ENCODE peak calls at places on chromosomes 3 and 15, in seven cellular contexts. One of them, this sample, is unnamed.
A peak's percentile ranks its signal among the peaks of the same experiment; 100 is the strongest.

GRCh38 chr3:128297401-128298138 is 144.3 kb downstream of the EEFSEC start:
- DNase-seq in fibroblast of pulmonary artery: peak; percentile 45
- DNase-seq in ACHN: no peak
- DNase-seq in HCEC 1CT: no peak
- DNase-seq in stimulated activated CD4-positive, alpha-beta T cell treated with anti-CD3 and anti-CD28 coated beads, Interleukin-12 subunit alpha, Interleukin-12 subunit beta, amount 100 ng/mL, for 48 hours: no peak
- DNase-seq in AML-193: no peak
- DNase-seq in right cardiac atrium: peak; percentile 70
- DNase-seq in this sample: peak; percentile 32

GRCh38 chr3:195209836-195210551 is 61.0 kb downstream of the XXYLT1 start:
- DNase-seq in fibroblast of pulmonary artery: peak; percentile 74
- DNase-seq in ACHN: no peak
- DNase-seq in HCEC 1CT: peak; percentile 50
- DNase-seq in stimulated activated CD4-positive, alpha-beta T cell treated with anti-CD3 and anti-CD28 coated beads, Interleukin-12 subunit alpha, Interleukin-12 subunit beta, amount 100 ng/mL, for 48 hours: no peak
- DNase-seq in AML-193: no peak
- DNase-seq in right cardiac atrium: peak; percentile 84
- DNase-seq in this sample: peak; percentile 25

GRCh38 chr3:33196538-33196937 is 22.1 kb downstream of the SUSD5 start:
- DNase-seq in fibroblast of pulmonary artery: no peak
- DNase-seq in ACHN: no peak
- DNase-seq in HCEC 1CT: no peak
- DNase-seq in stimulated activated CD4-positive, alpha-beta T cell treated with anti-CD3 and anti-CD28 coated beads, Interleukin-12 subunit alpha, Interleukin-12 subunit beta, amount 100 ng/mL, for 48 hours: no peak
- DNase-seq in AML-193: no peak
- DNase-seq in right cardiac atrium: no peak
- DNase-seq in this sample: no peak

GRCh38 chr3:137854498-137855285 is 90.6 kb downstream of the SOX14 start:
- DNase-seq in fibroblast of pulmonary artery: no peak
- DNase-seq in ACHN: no peak
- DNase-seq in HCEC 1CT: no peak
- DNase-seq in stimulated activated CD4-positive, alpha-beta T cell treated with anti-CD3 and anti-CD28 coated beads, Interleukin-12 subunit alpha, Interleukin-12 subunit beta, amount 100 ng/mL, for 48 hours: no peak
- DNase-seq in AML-193: no peak
- DNase-seq in right cardiac atrium: no peak
- DNase-seq in this sample: no peak

GRCh38 chr3:23232016-23232415 is 28.9 kb downstream of the UBE2E2 start:
- DNase-seq in fibroblast of pulmonary artery: peak; percentile 31
- DNase-seq in ACHN: no peak
- DNase-seq in HCEC 1CT: no peak
- DNase-seq in stimulated activated CD4-positive, alpha-beta T cell treated with anti-CD3 and anti-CD28 coated beads, Interleukin-12 subunit alpha, Interleukin-12 subunit beta, amount 100 ng/mL, for 48 hours: no peak
- DNase-seq in AML-193: no peak
- DNase-seq in right cardiac atrium: no peak
- DNase-seq in this sample: no peak

GRCh38 chr15:50873935-50874353 is 34.5 kb upstream of the AP4E1 start:
- DNase-seq in fibroblast of pulmonary artery: no peak
- DNase-seq in ACHN: no peak
- DNase-seq in HCEC 1CT: no peak
- DNase-seq in stimulated activated CD4-positive, alpha-beta T cell treated with anti-CD3 and anti-CD28 coated beads, Interleukin-12 subunit alpha, Interleukin-12 subunit beta, amount 100 ng/mL, for 48 hours: no peak
- DNase-seq in AML-193: peak; percentile 58
- DNase-seq in right cardiac atrium: no peak
- DNase-seq in this sample: no peak

GRCh38 chr3:41199866-41200668 is 762 bp downstream of the CTNNB1 start:
- DNase-seq in fibroblast of pulmonary artery: peak; percentile 30
- DNase-seq in ACHN: peak; percentile 28
- DNase-seq in HCEC 1CT: peak; percentile 27
- DNase-seq in stimulated activated CD4-positive, alpha-beta T cell treated with anti-CD3 and anti-CD28 coated beads, Interleukin-12 subunit alpha, Interleukin-12 subunit beta, amount 100 ng/mL, for 48 hours: no peak
- DNase-seq in AML-193: peak; percentile 27
- DNase-seq in right cardiac atrium: no peak
- DNase-seq in this sample: peak; percentile 56

GRCh38 chr3:47425959-47426358 is 45.1 kb downstream of the PTPN23 start:
- DNase-seq in fibroblast of pulmonary artery: no peak
- DNase-seq in ACHN: no peak
- DNase-seq in HCEC 1CT: no peak
- DNase-seq in stimulated activated CD4-positive, alpha-beta T cell treated with anti-CD3 and anti-CD28 coated beads, Interleukin-12 subunit alpha, Interleukin-12 subunit beta, amount 100 ng/mL, for 48 hours: no peak
- DNase-seq in AML-193: no peak
- DNase-seq in right cardiac atrium: no peak
- DNase-seq in this sample: no peak

GRCh38 chr15:72155021-72155621 is 36.9 kb downstream of the SENP8 start:
- DNase-seq in fibroblast of pulmonary artery: peak; percentile 42
- DNase-seq in ACHN: peak; percentile 86
- DNase-seq in HCEC 1CT: no peak
- DNase-seq in stimulated activated CD4-positive, alpha-beta T cell treated with anti-CD3 and anti-CD28 coated beads, Interleukin-12 subunit alpha, Interleukin-12 subunit beta, amount 100 ng/mL, for 48 hours: no peak
- DNase-seq in AML-193: no peak
- DNase-seq in right cardiac atrium: peak; percentile 89
- DNase-seq in this sample: peak; percentile 11

GRCh38 chr3:157040456-157040855 is 119.5 kb downstream of the CCNL1 start:
- DNase-seq in fibroblast of pulmonary artery: no peak
- DNase-seq in ACHN: no peak
- DNase-seq in HCEC 1CT: no peak
- DNase-seq in stimulated activated CD4-positive, alpha-beta T cell treated with anti-CD3 and anti-CD28 coated beads, Interleukin-12 subunit alpha, Interleukin-12 subunit beta, amount 100 ng/mL, for 48 hours: no peak
- DNase-seq in AML-193: no peak
- DNase-seq in right cardiac atrium: no peak
- DNase-seq in this sample: no peak

GRCh38 chr3:189353318-189353958 is 181.7 kb downstream of the TPRG1 start:
- DNase-seq in fibroblast of pulmonary artery: no peak
- DNase-seq in ACHN: no peak
- DNase-seq in HCEC 1CT: no peak
- DNase-seq in stimulated activated CD4-positive, alpha-beta T cell treated with anti-CD3 and anti-CD28 coated beads, Interleukin-12 subunit alpha, Interleukin-12 subunit beta, amount 100 ng/mL, for 48 hours: no peak
- DNase-seq in AML-193: no peak
- DNase-seq in right cardiac atrium: no peak
- DNase-seq in this sample: no peak

GRCh38 chr15:39243396-39243795 is 337.5 kb upstream of the THBS1 start:
- DNase-seq in fibroblast of pulmonary artery: no peak
- DNase-seq in ACHN: no peak
- DNase-seq in HCEC 1CT: no peak
- DNase-seq in stimulated activated CD4-positive, alpha-beta T cell treated with anti-CD3 and anti-CD28 coated beads, Interleukin-12 subunit alpha, Interleukin-12 subunit beta, amount 100 ng/mL, for 48 hours: no peak
- DNase-seq in AML-193: no peak
- DNase-seq in right cardiac atrium: no peak
- DNase-seq in this sample: no peak

GRCh38 chr3:195083659-195084058 is 187.3 kb downstream of the XXYLT1 start:
- DNase-seq in fibroblast of pulmonary artery: no peak
- DNase-seq in ACHN: no peak
- DNase-seq in HCEC 1CT: no peak
- DNase-seq in stimulated activated CD4-positive, alpha-beta T cell treated with anti-CD3 and anti-CD28 coated beads, Interleukin-12 subunit alpha, Interleukin-12 subunit beta, amount 100 ng/mL, for 48 hours: no peak
- DNase-seq in AML-193: no peak
- DNase-seq in right cardiac atrium: peak; percentile 25
- DNase-seq in this sample: no peak

GRCh38 chr3:127286571-127287140 is 1.2 kb downstream of the PRR20G start:
- DNase-seq in fibroblast of pulmonary artery: no peak
- DNase-seq in ACHN: peak; percentile 39
- DNase-seq in HCEC 1CT: peak; percentile 30
- DNase-seq in stimulated activated CD4-positive, alpha-beta T cell treated with anti-CD3 and anti-CD28 coated beads, Interleukin-12 subunit alpha, Interleukin-12 subunit beta, amount 100 ng/mL, for 48 hours: no peak
- DNase-seq in AML-193: no peak
- DNase-seq in right cardiac atrium: no peak
- DNase-seq in this sample: no peak

GRCh38 chr3:112089956-112090898 is 4.0 kb downstream of the C3orf52 start:
- DNase-seq in fibroblast of pulmonary artery: no peak
- DNase-seq in ACHN: no peak
- DNase-seq in HCEC 1CT: no peak
- DNase-seq in stimulated activated CD4-positive, alpha-beta T cell treated with anti-CD3 and anti-CD28 coated beads, Interleukin-12 subunit alpha, Interleukin-12 subunit beta, amount 100 ng/mL, for 48 hours: no peak
- DNase-seq in AML-193: peak; percentile 93
- DNase-seq in right cardiac atrium: no peak
- DNase-seq in this sample: no peak

GRCh38 chr15:89428246-89428645 is 68.1 kb downstream of the RHCG start:
- DNase-seq in fibroblast of pulmonary artery: no peak
- DNase-seq in ACHN: no peak
- DNase-seq in HCEC 1CT: no peak
- DNase-seq in stimulated activated CD4-positive, alpha-beta T cell treated with anti-CD3 and anti-CD28 coated beads, Interleukin-12 subunit alpha, Interleukin-12 subunit beta, amount 100 ng/mL, for 48 hours: no peak
- DNase-seq in AML-193: no peak
- DNase-seq in right cardiac atrium: no peak
- DNase-seq in this sample: no peak

GRCh38 chr3:71858493-71859127 is 73.7 kb upstream of the PROK2 start:
- DNase-seq in fibroblast of pulmonary artery: no peak
- DNase-seq in ACHN: no peak
- DNase-seq in HCEC 1CT: no peak
- DNase-seq in stimulated activated CD4-positive, alpha-beta T cell treated with anti-CD3 and anti-CD28 coated beads, Interleukin-12 subunit alpha, Interleukin-12 subunit beta, amount 100 ng/mL, for 48 hours: no peak
- DNase-seq in AML-193: no peak
- DNase-seq in right cardiac atrium: no peak
- DNase-seq in this sample: no peak

GRCh38 chr3:46713898-46714552 is 3.6 kb downstream of the PRSS50 start:
- DNase-seq in fibroblast of pulmonary artery: no peak
- DNase-seq in ACHN: no peak
- DNase-seq in HCEC 1CT: no peak
- DNase-seq in stimulated activated CD4-positive, alpha-beta T cell treated with anti-CD3 and anti-CD28 coated beads, Interleukin-12 subunit alpha, Interleukin-12 subunit beta, amount 100 ng/mL, for 48 hours: no peak
- DNase-seq in AML-193: no peak
- DNase-seq in right cardiac atrium: peak; percentile 39
- DNase-seq in this sample: no peak

GRCh38 chr3:42148982-42149432 is 57.9 kb downstream of the TRAK1 start:
- DNase-seq in fibroblast of pulmonary artery: peak; percentile 87
- DNase-seq in ACHN: peak; percentile 46
- DNase-seq in HCEC 1CT: peak; percentile 63
- DNase-seq in stimulated activated CD4-positive, alpha-beta T cell treated with anti-CD3 and anti-CD28 coated beads, Interleukin-12 subunit alpha, Interleukin-12 subunit beta, amount 100 ng/mL, for 48 hours: no peak
- DNase-seq in AML-193: no peak
- DNase-seq in right cardiac atrium: peak; percentile 90
- DNase-seq in this sample: peak; percentile 86

GRCh38 chr3:22039156-22039555 is 288.1 kb upstream of the ZNF385D start:
- DNase-seq in fibroblast of pulmonary artery: no peak
- DNase-seq in ACHN: no peak
- DNase-seq in HCEC 1CT: no peak
- DNase-seq in stimulated activated CD4-positive, alpha-beta T cell treated with anti-CD3 and anti-CD28 coated beads, Interleukin-12 subunit alpha, Interleukin-12 subunit beta, amount 100 ng/mL, for 48 hours: no peak
- DNase-seq in AML-193: no peak
- DNase-seq in right cardiac atrium: no peak
- DNase-seq in this sample: no peak

GRCh38 chr3:188899887-188900286 is 271.9 kb upstream of the TPRG1 start:
- DNase-seq in fibroblast of pulmonary artery: no peak
- DNase-seq in ACHN: no peak
- DNase-seq in HCEC 1CT: no peak
- DNase-seq in stimulated activated CD4-positive, alpha-beta T cell treated with anti-CD3 and anti-CD28 coated beads, Interleukin-12 subunit alpha, Interleukin-12 subunit beta, amount 100 ng/mL, for 48 hours: no peak
- DNase-seq in AML-193: no peak
- DNase-seq in right cardiac atrium: no peak
- DNase-seq in this sample: peak; percentile 37

GRCh38 chr3:187998611-187999010 is 155.3 kb upstream of the LPP start:
- DNase-seq in fibroblast of pulmonary artery: no peak
- DNase-seq in ACHN: no peak
- DNase-seq in HCEC 1CT: no peak
- DNase-seq in stimulated activated CD4-positive, alpha-beta T cell treated with anti-CD3 and anti-CD28 coated beads, Interleukin-12 subunit alpha, Interleukin-12 subunit beta, amount 100 ng/mL, for 48 hours: no peak
- DNase-seq in AML-193: no peak
- DNase-seq in right cardiac atrium: no peak
- DNase-seq in this sample: no peak

GRCh38 chr3:8539419-8539818 is 37.8 kb downstream of the LMCD1 start:
- DNase-seq in fibroblast of pulmonary artery: no peak
- DNase-seq in ACHN: no peak
- DNase-seq in HCEC 1CT: peak; percentile 67
- DNase-seq in stimulated activated CD4-positive, alpha-beta T cell treated with anti-CD3 and anti-CD28 coated beads, Interleukin-12 subunit alpha, Interleukin-12 subunit beta, amount 100 ng/mL, for 48 hours: no peak
- DNase-seq in AML-193: no peak
- DNase-seq in right cardiac atrium: no peak
- DNase-seq in this sample: peak; percentile 84

GRCh38 chr15:89155656-89156055 is 65.7 kb downstream of the RLBP1 start:
- DNase-seq in fibroblast of pulmonary artery: no peak
- DNase-seq in ACHN: no peak
- DNase-seq in HCEC 1CT: no peak
- DNase-seq in stimulated activated CD4-positive, alpha-beta T cell treated with anti-CD3 and anti-CD28 coated beads, Interleukin-12 subunit alpha, Interleukin-12 subunit beta, amount 100 ng/mL, for 48 hours: no peak
- DNase-seq in AML-193: no peak
- DNase-seq in right cardiac atrium: peak; percentile 72
- DNase-seq in this sample: no peak

GRCh38 chr3:125072310-125072709 is 16.5 kb upstream of the HEG1 start:
- DNase-seq in fibroblast of pulmonary artery: peak; percentile 46
- DNase-seq in ACHN: no peak
- DNase-seq in HCEC 1CT: peak; percentile 35
- DNase-seq in stimulated activated CD4-positive, alpha-beta T cell treated with anti-CD3 and anti-CD28 coated beads, Interleukin-12 subunit alpha, Interleukin-12 subunit beta, amount 100 ng/mL, for 48 hours: no peak
- DNase-seq in AML-193: no peak
- DNase-seq in right cardiac atrium: peak; percentile 68
- DNase-seq in this sample: no peak

GRCh38 chr3:40930131-40930538 is 269.2 kb upstream of the CTNNB1 start:
- DNase-seq in fibroblast of pulmonary artery: peak; percentile 2
- DNase-seq in ACHN: no peak
- DNase-seq in HCEC 1CT: no peak
- DNase-seq in stimulated activated CD4-positive, alpha-beta T cell treated with anti-CD3 and anti-CD28 coated beads, Interleukin-12 subunit alpha, Interleukin-12 subunit beta, amount 100 ng/mL, for 48 hours: no peak
- DNase-seq in AML-193: peak; percentile 49
- DNase-seq in right cardiac atrium: peak; percentile 42
- DNase-seq in this sample: peak; percentile 21

GRCh38 chr15:33730815-33731214 is 237.5 kb upstream of the CHRM5 start:
- DNase-seq in fibroblast of pulmonary artery: no peak
- DNase-seq in ACHN: no peak
- DNase-seq in HCEC 1CT: no peak
- DNase-seq in stimulated activated CD4-positive, alpha-beta T cell treated with anti-CD3 and anti-CD28 coated beads, Interleukin-12 subunit alpha, Interleukin-12 subunit beta, amount 100 ng/mL, for 48 hours: no peak
- DNase-seq in AML-193: no peak
- DNase-seq in right cardiac atrium: no peak
- DNase-seq in this sample: no peak

GRCh38 chr3:58528629-58529028 is 8.4 kb downstream of the ACOX2 start:
- DNase-seq in fibroblast of pulmonary artery: peak; percentile 78
- DNase-seq in ACHN: peak; percentile 61
- DNase-seq in HCEC 1CT: no peak
- DNase-seq in stimulated activated CD4-positive, alpha-beta T cell treated with anti-CD3 and anti-CD28 coated beads, Interleukin-12 subunit alpha, Interleukin-12 subunit beta, amount 100 ng/mL, for 48 hours: no peak
- DNase-seq in AML-193: peak; percentile 22
- DNase-seq in right cardiac atrium: peak; percentile 73
- DNase-seq in this sample: peak; percentile 27

GRCh38 chr3:12473503-12473902 is 10.8 kb upstream of the TSEN2 start:
- DNase-seq in fibroblast of pulmonary artery: no peak
- DNase-seq in ACHN: no peak
- DNase-seq in HCEC 1CT: no peak
- DNase-seq in stimulated activated CD4-positive, alpha-beta T cell treated with anti-CD3 and anti-CD28 coated beads, Interleukin-12 subunit alpha, Interleukin-12 subunit beta, amount 100 ng/mL, for 48 hours: no peak
- DNase-seq in AML-193: no peak
- DNase-seq in right cardiac atrium: no peak
- DNase-seq in this sample: no peak

GRCh38 chr3:113157408-113157980 is 53.9 kb upstream of the BOC start:
- DNase-seq in fibroblast of pulmonary artery: no peak
- DNase-seq in ACHN: no peak
- DNase-seq in HCEC 1CT: no peak
- DNase-seq in stimulated activated CD4-positive, alpha-beta T cell treated with anti-CD3 and anti-CD28 coated beads, Interleukin-12 subunit alpha, Interleukin-12 subunit beta, amount 100 ng/mL, for 48 hours: no peak
- DNase-seq in AML-193: no peak
- DNase-seq in right cardiac atrium: no peak
- DNase-seq in this sample: peak; percentile 67

This sample was measured in mesenchymal stem cell.